ENCODE peak calls at places on chromosomes 11 and 22, in ten cellular contexts. T is endodermal cell, O is transverse colon, U is left ventricle myocardium inferior, L is Panc1, H is GM23338, Z is aorta, R is mammary epithelial cell, C is HCT116, J is adipocyte. N is an unnamed sample. For H3K4me1, the result is how much of the 10 kb centered on the place peaks cover.

GRCh38 chr11:36775157-36775556 is 177.1 kb upstream of the RAG2 start:
- DNase-seq in U (no peak), L (no peak), Z (no peak), O (no peak), J (no peak), T (no peak), R (peak), C (no peak), H (no peak), N (no peak)

GRCh38 chr11:69074786-69075185 is 26.1 kb downstream of the TPCN2 start:
- DNase-seq in R (peak), T (no peak), L (no peak), U (no peak), Z (no peak), O (no peak), J (no peak), C (no peak), H (no peak), N (no peak)

GRCh38 chr11:13338437-13339069 is 61.0 kb downstream of the BMAL1 start:
- DNase-seq in J (peak), L (peak), R (peak), H (no peak), Z (no peak), T (no peak), C (no peak), U (no peak), O (no peak), N (no peak)

GRCh38 chr11:28514391-28514790 is 406.2 kb downstream of the METTL15 start:
- DNase-seq in H (no peak), T (no peak), R (no peak), O (no peak), L (no peak), J (peak), Z (no peak), U (no peak), C (no peak), N (no peak)

GRCh38 chr11:83092488-83093384 is 21.0 kb upstream of the RAB30 start:
- DNase-seq in H (no peak), O (peak), R (peak), U (no peak), Z (no peak), T (no peak), L (no peak), J (peak), C (peak), N (no peak)

GRCh38 chr22:17064498-17065100 is 20.2 kb upstream of the IL17RA start:
- DNase-seq in T (no peak), O (no peak), J (no peak), U (no peak), L (no peak), Z (no peak), H (no peak), R (no peak), C (no peak), N (no peak)

GRCh38 chr11:128940156-128940555 is 2.5 kb downstream of the TP53AIP1 start:
- DNase-seq in L (no peak), Z (no peak), C (no peak), U (no peak), J (no peak), R (peak), T (no peak), O (no peak), H (no peak), N (no peak)

GRCh38 chr22:37746366-37747089 is 49.7 kb downstream of the TRIOBP start:
- DNase-seq in L (no peak), O (no peak), J (peak), U (peak), T (peak), C (no peak), R (peak), Z (no peak), H (no peak), N (no peak)

GRCh38 chr11:2531277-2531986 is 86.6 kb downstream of the KCNQ1 start:
- DNase-seq in T (peak), Z (peak), J (peak), H (peak), L (peak), O (peak), U (peak), R (peak), C (peak), N (peak)

GRCh38 chr11:131033151-131033651 is 116.9 kb upstream of the SNX19 start:
- DNase-seq in O (no peak), H (peak), Z (no peak), J (peak), R (peak), L (peak), U (no peak), T (peak), C (peak), N (no peak)

GRCh38 chr11:77244277-77245014 is 57.0 kb downstream of the GDPD4 start:
- DNase-seq in H (no peak), T (no peak), C (no peak), U (no peak), Z (no peak), R (peak), O (no peak), J (peak), L (peak), N (no peak)

GRCh38 chr11:97965849-97966646 is 1054.7 kb upstream of the CNTN5 start:
- DNase-seq in R (peak), T (no peak), O (no peak), H (no peak), Z (no peak), J (peak), C (no peak), L (no peak), U (no peak), N (no peak)

GRCh38 chr11:26331911-26332571 is at the start of gene ANO3:
- DNase-seq in R (peak), L (no peak), Z (peak), U (peak), O (peak), C (no peak), T (peak), J (peak), H (peak), N (no peak)

GRCh38 chr11:11608783-11609232 is 13.0 kb downstream of the GALNT18 start:
- DNase-seq in R (peak), L (no peak), J (peak), Z (no peak), U (no peak), T (no peak), O (no peak), H (no peak), C (no peak), N (no peak)

GRCh38 chr11:45777127-45777969 is 27.6 kb upstream of the SLC35C1 start:
- DNase-seq in L (no peak), Z (no peak), H (no peak), U (no peak), R (no peak), O (no peak), C (no peak), J (peak), T (no peak), N (no peak)

GRCh38 chr11:27735281-27735680 is 35.0 kb upstream of the BDNF start:
- DNase-seq in L (no peak), H (no peak), O (no peak), J (no peak), R (no peak), U (no peak), T (no peak), Z (no peak), C (no peak), N (no peak)

GRCh38 chr11:66371627-66372415 is at the start of gene SLC29A2:
- DNase-seq in O (peak), J (peak), H (peak), L (no peak), C (peak), T (peak), Z (peak), R (peak), U (peak), N (peak)

GRCh38 chr11:65944191-65944590 is 1.1 kb upstream of the TSGA10IP start:
- DNase-seq in T (no peak), R (no peak), L (no peak), H (no peak), Z (no peak), U (no peak), O (no peak), J (no peak), C (no peak), N (no peak)

GRCh38 chr22:38760477-38761201 is 4.8 kb upstream of the SUN2 start:
- DNase-seq in R (no peak), C (no peak), T (no peak), O (no peak), Z (no peak), L (no peak), H (no peak), J (no peak), U (no peak), N (no peak)

GRCh38 chr22:38262051-38262795 is 10.6 kb downstream of the TMEM184B start:
- DNase-seq in R (peak), J (no peak), H (peak), Z (peak), O (peak), U (peak), L (no peak), T (peak), C (no peak), N (peak)

GRCh38 chr11:45816614-45817013 is 11.7 kb downstream of the SLC35C1 start:
- DNase-seq in H (peak), O (peak), Z (no peak), U (no peak), L (no peak), R (no peak), T (peak), C (no peak), J (no peak), N (no peak)

GRCh38 chr11:112610494-112610893 is 349.8 kb upstream of the PLET1 start:
- DNase-seq in Z (no peak), C (no peak), U (no peak), T (no peak), J (no peak), H (no peak), O (no peak), R (peak), L (no peak), N (no peak)

GRCh38 chr11:101466352-101466751 is 117.5 kb downstream of the TRPC6 start:
- DNase-seq in U (no peak), Z (no peak), R (no peak), C (no peak), J (no peak), O (no peak), H (peak), T (peak), L (no peak), N (no peak)

GRCh38 chr22:36738416-36739020 is 35.0 kb upstream of the CACNG2 start:
- DNase-seq in J (no peak), T (peak), H (no peak), C (no peak), L (no peak), R (no peak), U (no peak), Z (no peak), O (no peak), N (no peak)

GRCh38 chr11:73236879-73237278 is 18.8 kb downstream of the P2RY2 start:
- DNase-seq in Z (peak), O (peak), U (peak), C (peak), R (peak), H (peak), J (peak), L (peak), T (peak), N (no peak)

GRCh38 chr22:50145741-50146439 is 24.6 kb upstream of the PANX2 start:
- DNase-seq in Z (no peak), R (no peak), U (no peak), L (no peak), J (no peak), C (no peak), O (no peak), T (no peak), H (no peak), N (no peak)

GRCh38 chr22:44380716-44381500 is 68.2 kb upstream of the SHISAL1 start:
- DNase-seq in C (no peak), L (no peak), H (no peak), Z (peak), O (no peak), R (no peak), T (peak), J (no peak), U (no peak), N (no peak)

GRCh38 chr11:129090056-129090455 is 102.1 kb downstream of the ARHGAP32 start:
- DNase-seq in U (no peak), T (no peak), H (no peak), J (peak), L (no peak), R (peak), Z (no peak), O (no peak), C (no peak), N (no peak)

GRCh38 chr11:57567512-57568329 is at the start of gene UBE2L6:
- DNase-seq in C (no peak), U (peak), R (no peak), H (peak), T (peak), L (no peak), O (peak), J (peak), Z (peak), N (peak)

GRCh38 chr11:117198613-117199012 is 557 bp upstream of the TAGLN start:
- DNase-seq in H (no peak), L (no peak), U (no peak), T (no peak), R (no peak), O (no peak), C (no peak), Z (peak), J (no peak), N (no peak)
- H3K4me3 ChIP-seq in H (peak), L (no peak), U (peak), T (peak), R (no peak), O (no peak), C (peak), Z (peak), J (peak), N (no peak)

GRCh38 chr22:24435323-24435645 is 7.9 kb downstream of the ADORA2A start:
- DNase-seq in T (no peak), U (no peak), Z (no peak), O (no peak), R (no peak), C (no peak), J (no peak), H (no peak), L (no peak), N (no peak)
- H3K4me1 ChIP-seq in T (under half), U (half or more), Z (under half), O (under half), R (under half), C (under half), J (under half), H (under half), L (under half), N (half or more)

GRCh38 chr11:9230291-9230690 is 34.9 kb downstream of the DENND5A start:
- DNase-seq in Z (no peak), H (no peak), C (no peak), U (no peak), T (no peak), L (no peak), O (no peak), R (no peak), J (no peak), N (no peak)

GRCh38 chr11:9226514-9226913 is 38.6 kb downstream of the DENND5A start:
- DNase-seq in L (no peak), J (no peak), T (peak), Z (no peak), O (no peak), R (no peak), H (no peak), U (no peak), C (no peak), N (no peak)

GRCh38 chr11:9231848-9232177 is 33.3 kb downstream of the DENND5A start:
- DNase-seq in J (peak), T (no peak), Z (no peak), R (no peak), O (no peak), U (no peak), L (no peak), C (no peak), H (peak), N (no peak)

GRCh38 chr11:9228086-9228485 is 37.1 kb downstream of the DENND5A start:
- DNase-seq in J (no peak), T (peak), O (no peak), R (no peak), U (no peak), C (no peak), L (no peak), Z (no peak), H (peak), N (no peak)

DNA sequence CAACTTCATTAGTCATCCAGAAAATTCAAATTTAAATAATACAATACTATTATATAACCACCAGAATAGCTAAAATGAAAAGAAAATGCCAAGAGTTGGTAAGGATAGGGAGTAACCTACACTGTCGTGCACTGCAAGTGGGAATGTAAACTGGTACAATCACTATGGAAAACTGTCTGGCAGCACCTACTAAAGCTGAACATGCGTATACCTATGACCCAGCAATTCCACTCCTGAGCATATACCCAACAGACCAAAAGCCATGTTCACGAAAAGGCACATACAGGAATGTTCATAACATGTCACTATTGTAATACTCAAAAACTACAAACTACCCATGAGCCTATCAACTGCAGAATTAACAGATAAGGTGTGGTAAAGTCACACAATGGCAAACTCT is 32.7 kb downstream of the DENND5A start:
- DNase-seq in C (no peak), R (no peak), J (no peak), Z (no peak), L (no peak), O (no peak), U (no peak), H (no peak), T (no peak), N (no peak)
- H3K4me3 ChIP-seq in C (no peak), R (no peak), J (no peak), Z (no peak), L (no peak), O (no peak), U (no peak), H (peak), T (no peak), N (no peak)

GRCh38 chr11:108223449-108224149 is 732 bp downstream of the ATM start:
- DNase-seq in C (no peak), J (peak), H (no peak), R (peak), U (no peak), Z (no peak), O (no peak), T (no peak), L (no peak), N (peak)
- H3K4me1 ChIP-seq in C (under half), J (under half), H (under half), R (under half), U (half or more), Z (under half), O (under half), T (under half), L (under half), N (half or more)

GRCh38 chr11:119726150-119726553 is 2.8 kb downstream of the NECTIN1 start:
- DNase-seq in L (no peak), C (no peak), Z (no peak), T (peak), H (no peak), O (no peak), J (no peak), R (no peak), U (no peak), N (no peak)
- H3K4me3 ChIP-seq in L (no peak), C (no peak), Z (no peak), T (peak), H (peak), O (no peak), J (no peak), R (peak), U (peak), N (no peak)

N was measured in CD4-positive, alpha-beta memory T cell.